ENCODE peak calls at places on chromosomes 12 and 14, in ten cellular contexts. One of them, this sample, is unnamed.

GRCh38 chr12:32611986-32612385 is 67.1 kb upstream of the DNM1L start:
- DNase-seq in OCI-LY7: no peak
- DNase-seq in left lobe of liver: no peak
- DNase-seq in stimulated activated CD8-positive, alpha-beta memory T cell treated with anti-CD3 and anti-CD28 coated beads, Interleukin-2, amount 100 ng/mL, for 48 hours: no peak
- DNase-seq in activated naive CD8-positive, alpha-beta T cell treated with anti-CD3 and anti-CD28 coated beads for 36 hours: no peak
- DNase-seq in AG20443: no peak
- DNase-seq in NCI-H774: no peak
- DNase-seq in effector CD8-positive, alpha-beta T cell: no peak
- DNase-seq in RPMI7951: no peak
- DNase-seq in H9: no peak
- DNase-seq in this sample: no peak

GRCh38 chr12:117090816-117091711 is 8.2 kb downstream of the TESC start:
- DNase-seq in effector CD8-positive, alpha-beta T cell: no peak
- DNase-seq in RPMI7951: no peak
- DNase-seq in activated naive CD8-positive, alpha-beta T cell treated with anti-CD3 and anti-CD28 coated beads for 36 hours: no peak
- DNase-seq in left lobe of liver: peak
- DNase-seq in H9: no peak
- DNase-seq in stimulated activated CD8-positive, alpha-beta memory T cell treated with anti-CD3 and anti-CD28 coated beads, Interleukin-2, amount 100 ng/mL, for 48 hours: no peak
- DNase-seq in OCI-LY7: no peak
- DNase-seq in AG20443: no peak
- DNase-seq in NCI-H774: no peak
- DNase-seq in this sample: no peak

GRCh38 chr12:89414851-89415250 is 62.5 kb upstream of the DUSP6 start:
- DNase-seq in activated naive CD8-positive, alpha-beta T cell treated with anti-CD3 and anti-CD28 coated beads for 36 hours: no peak
- DNase-seq in NCI-H774: no peak
- DNase-seq in effector CD8-positive, alpha-beta T cell: no peak
- DNase-seq in left lobe of liver: no peak
- DNase-seq in H9: no peak
- DNase-seq in AG20443: peak
- DNase-seq in stimulated activated CD8-positive, alpha-beta memory T cell treated with anti-CD3 and anti-CD28 coated beads, Interleukin-2, amount 100 ng/mL, for 48 hours: no peak
- DNase-seq in RPMI7951: no peak
- DNase-seq in OCI-LY7: no peak
- DNase-seq in this sample: no peak

GRCh38 chr12:70724444-70724843 is 87.2 kb upstream of the PTPRB start:
- DNase-seq in NCI-H774: no peak
- DNase-seq in left lobe of liver: no peak
- DNase-seq in effector CD8-positive, alpha-beta T cell: no peak
- DNase-seq in RPMI7951: peak
- DNase-seq in OCI-LY7: peak
- DNase-seq in stimulated activated CD8-positive, alpha-beta memory T cell treated with anti-CD3 and anti-CD28 coated beads, Interleukin-2, amount 100 ng/mL, for 48 hours: no peak
- DNase-seq in AG20443: no peak
- DNase-seq in activated naive CD8-positive, alpha-beta T cell treated with anti-CD3 and anti-CD28 coated beads for 36 hours: no peak
- DNase-seq in H9: peak
- DNase-seq in this sample: no peak

GRCh38 chr14:51653096-51653814 is 1.5 kb downstream of the FRMD6 start:
- DNase-seq in H9: no peak
- DNase-seq in effector CD8-positive, alpha-beta T cell: no peak
- DNase-seq in stimulated activated CD8-positive, alpha-beta memory T cell treated with anti-CD3 and anti-CD28 coated beads, Interleukin-2, amount 100 ng/mL, for 48 hours: no peak
- DNase-seq in left lobe of liver: no peak
- DNase-seq in OCI-LY7: peak
- DNase-seq in AG20443: peak
- DNase-seq in NCI-H774: no peak
- DNase-seq in RPMI7951: peak
- DNase-seq in activated naive CD8-positive, alpha-beta T cell treated with anti-CD3 and anti-CD28 coated beads for 36 hours: no peak
- DNase-seq in this sample: peak

GRCh38 chr14:34052658-34053014 is 101.8 kb upstream of the EGLN3 start:
- DNase-seq in stimulated activated CD8-positive, alpha-beta memory T cell treated with anti-CD3 and anti-CD28 coated beads, Interleukin-2, amount 100 ng/mL, for 48 hours: no peak
- DNase-seq in H9: peak
- DNase-seq in activated naive CD8-positive, alpha-beta T cell treated with anti-CD3 and anti-CD28 coated beads for 36 hours: no peak
- DNase-seq in effector CD8-positive, alpha-beta T cell: no peak
- DNase-seq in NCI-H774: no peak
- DNase-seq in AG20443: no peak
- DNase-seq in OCI-LY7: no peak
- DNase-seq in left lobe of liver: no peak
- DNase-seq in RPMI7951: peak
- DNase-seq in this sample: no peak

GRCh38 chr12:89231686-89232085 is 120.6 kb downstream of the DUSP6 start:
- DNase-seq in stimulated activated CD8-positive, alpha-beta memory T cell treated with anti-CD3 and anti-CD28 coated beads, Interleukin-2, amount 100 ng/mL, for 48 hours: no peak
- DNase-seq in activated naive CD8-positive, alpha-beta T cell treated with anti-CD3 and anti-CD28 coated beads for 36 hours: no peak
- DNase-seq in OCI-LY7: no peak
- DNase-seq in left lobe of liver: no peak
- DNase-seq in H9: no peak
- DNase-seq in effector CD8-positive, alpha-beta T cell: no peak
- DNase-seq in NCI-H774: no peak
- DNase-seq in RPMI7951: no peak
- DNase-seq in AG20443: no peak
- DNase-seq in this sample: no peak

GRCh38 chr12:94046626-94047410 is 101.6 kb upstream of the PLXNC1 start:
- DNase-seq in NCI-H774: no peak
- DNase-seq in OCI-LY7: no peak
- DNase-seq in stimulated activated CD8-positive, alpha-beta memory T cell treated with anti-CD3 and anti-CD28 coated beads, Interleukin-2, amount 100 ng/mL, for 48 hours: no peak
- DNase-seq in left lobe of liver: no peak
- DNase-seq in H9: no peak
- DNase-seq in activated naive CD8-positive, alpha-beta T cell treated with anti-CD3 and anti-CD28 coated beads for 36 hours: no peak
- DNase-seq in effector CD8-positive, alpha-beta T cell: no peak
- DNase-seq in AG20443: no peak
- DNase-seq in RPMI7951: no peak
- DNase-seq in this sample: no peak

GRCh38 chr12:51904951-51905471 is 2.3 kb upstream of the ACVRL1 start:
- DNase-seq in effector CD8-positive, alpha-beta T cell: no peak
- DNase-seq in activated naive CD8-positive, alpha-beta T cell treated with anti-CD3 and anti-CD28 coated beads for 36 hours: no peak
- DNase-seq in stimulated activated CD8-positive, alpha-beta memory T cell treated with anti-CD3 and anti-CD28 coated beads, Interleukin-2, amount 100 ng/mL, for 48 hours: no peak
- DNase-seq in H9: no peak
- DNase-seq in NCI-H774: no peak
- DNase-seq in OCI-LY7: no peak
- DNase-seq in AG20443: peak
- DNase-seq in RPMI7951: no peak
- DNase-seq in left lobe of liver: no peak
- DNase-seq in this sample: no peak

GRCh38 chr12:25811656-25812126 is 146.8 kb upstream of the RASSF8 start:
- DNase-seq in RPMI7951: peak
- DNase-seq in activated naive CD8-positive, alpha-beta T cell treated with anti-CD3 and anti-CD28 coated beads for 36 hours: no peak
- DNase-seq in effector CD8-positive, alpha-beta T cell: no peak
- DNase-seq in NCI-H774: no peak
- DNase-seq in stimulated activated CD8-positive, alpha-beta memory T cell treated with anti-CD3 and anti-CD28 coated beads, Interleukin-2, amount 100 ng/mL, for 48 hours: no peak
- DNase-seq in left lobe of liver: no peak
- DNase-seq in H9: no peak
- DNase-seq in OCI-LY7: no peak
- DNase-seq in AG20443: peak
- DNase-seq in this sample: peak

GRCh38 chr14:104103061-104104005 is 17.8 kb downstream of the ASPG start:
- DNase-seq in OCI-LY7: no peak
- DNase-seq in activated naive CD8-positive, alpha-beta T cell treated with anti-CD3 and anti-CD28 coated beads for 36 hours: peak
- DNase-seq in AG20443: no peak
- DNase-seq in effector CD8-positive, alpha-beta T cell: no peak
- DNase-seq in H9: peak
- DNase-seq in stimulated activated CD8-positive, alpha-beta memory T cell treated with anti-CD3 and anti-CD28 coated beads, Interleukin-2, amount 100 ng/mL, for 48 hours: no peak
- DNase-seq in RPMI7951: no peak
- DNase-seq in NCI-H774: no peak
- DNase-seq in left lobe of liver: peak
- DNase-seq in this sample: no peak

GRCh38 chr14:89720741-89721315 is 233.7 kb downstream of the EFCAB11 start:
- DNase-seq in H9: peak
- DNase-seq in OCI-LY7: peak
- DNase-seq in activated naive CD8-positive, alpha-beta T cell treated with anti-CD3 and anti-CD28 coated beads for 36 hours: peak
- DNase-seq in left lobe of liver: no peak
- DNase-seq in NCI-H774: no peak
- DNase-seq in RPMI7951: no peak
- DNase-seq in stimulated activated CD8-positive, alpha-beta memory T cell treated with anti-CD3 and anti-CD28 coated beads, Interleukin-2, amount 100 ng/mL, for 48 hours: peak
- DNase-seq in effector CD8-positive, alpha-beta T cell: peak
- DNase-seq in AG20443: no peak
- DNase-seq in this sample: peak

GRCh38 chr14:96176811-96177211 is 27.8 kb upstream of the BDKRB2 start:
- DNase-seq in left lobe of liver: no peak
- DNase-seq in OCI-LY7: no peak
- DNase-seq in H9: no peak
- DNase-seq in NCI-H774: no peak
- DNase-seq in stimulated activated CD8-positive, alpha-beta memory T cell treated with anti-CD3 and anti-CD28 coated beads, Interleukin-2, amount 100 ng/mL, for 48 hours: no peak
- DNase-seq in AG20443: peak
- DNase-seq in effector CD8-positive, alpha-beta T cell: no peak
- DNase-seq in RPMI7951: peak
- DNase-seq in activated naive CD8-positive, alpha-beta T cell treated with anti-CD3 and anti-CD28 coated beads for 36 hours: no peak
- DNase-seq in this sample: no peak

GRCh38 chr12:10189653-10190052 is 10.8 kb downstream of the TMEM52B start:
- DNase-seq in H9: no peak
- DNase-seq in RPMI7951: no peak
- DNase-seq in AG20443: peak
- DNase-seq in effector CD8-positive, alpha-beta T cell: no peak
- DNase-seq in stimulated activated CD8-positive, alpha-beta memory T cell treated with anti-CD3 and anti-CD28 coated beads, Interleukin-2, amount 100 ng/mL, for 48 hours: no peak
- DNase-seq in activated naive CD8-positive, alpha-beta T cell treated with anti-CD3 and anti-CD28 coated beads for 36 hours: no peak
- DNase-seq in NCI-H774: no peak
- DNase-seq in left lobe of liver: no peak
- DNase-seq in OCI-LY7: no peak
- DNase-seq in this sample: no peak

GRCh38 chr12:6074979-6075585 is 49.4 kb downstream of the VWF start:
- DNase-seq in RPMI7951: peak
- DNase-seq in effector CD8-positive, alpha-beta T cell: no peak
- DNase-seq in stimulated activated CD8-positive, alpha-beta memory T cell treated with anti-CD3 and anti-CD28 coated beads, Interleukin-2, amount 100 ng/mL, for 48 hours: peak
- DNase-seq in OCI-LY7: no peak
- DNase-seq in H9: peak
- DNase-seq in activated naive CD8-positive, alpha-beta T cell treated with anti-CD3 and anti-CD28 coated beads for 36 hours: peak
- DNase-seq in left lobe of liver: no peak
- DNase-seq in NCI-H774: no peak
- DNase-seq in AG20443: peak
- DNase-seq in this sample: peak

GRCh38 chr12:131827961-131828534 is at the start of gene MMP17:
- DNase-seq in left lobe of liver: no peak
- DNase-seq in H9: peak
- DNase-seq in AG20443: peak
- DNase-seq in RPMI7951: peak
- DNase-seq in effector CD8-positive, alpha-beta T cell: no peak
- DNase-seq in OCI-LY7: no peak
- DNase-seq in activated naive CD8-positive, alpha-beta T cell treated with anti-CD3 and anti-CD28 coated beads for 36 hours: peak
- DNase-seq in NCI-H774: no peak
- DNase-seq in stimulated activated CD8-positive, alpha-beta memory T cell treated with anti-CD3 and anti-CD28 coated beads, Interleukin-2, amount 100 ng/mL, for 48 hours: no peak
- DNase-seq in this sample: peak

GRCh38 chr12:112947314-112947713 is 9.0 kb downstream of the OAS3 start:
- DNase-seq in AG20443: no peak
- DNase-seq in left lobe of liver: no peak
- DNase-seq in stimulated activated CD8-positive, alpha-beta memory T cell treated with anti-CD3 and anti-CD28 coated beads, Interleukin-2, amount 100 ng/mL, for 48 hours: no peak
- DNase-seq in RPMI7951: no peak
- DNase-seq in H9: no peak
- DNase-seq in NCI-H774: no peak
- DNase-seq in OCI-LY7: no peak
- DNase-seq in activated naive CD8-positive, alpha-beta T cell treated with anti-CD3 and anti-CD28 coated beads for 36 hours: no peak
- DNase-seq in effector CD8-positive, alpha-beta T cell: no peak
- DNase-seq in this sample: no peak

GRCh38 chr14:75175677-75176141 is 703 bp downstream of the TMED10 start:
- DNase-seq in stimulated activated CD8-positive, alpha-beta memory T cell treated with anti-CD3 and anti-CD28 coated beads, Interleukin-2, amount 100 ng/mL, for 48 hours: no peak
- DNase-seq in H9: no peak
- DNase-seq in left lobe of liver: no peak
- DNase-seq in activated naive CD8-positive, alpha-beta T cell treated with anti-CD3 and anti-CD28 coated beads for 36 hours: no peak
- DNase-seq in NCI-H774: no peak
- DNase-seq in effector CD8-positive, alpha-beta T cell: no peak
- DNase-seq in AG20443: no peak
- DNase-seq in RPMI7951: no peak
- DNase-seq in OCI-LY7: no peak
- DNase-seq in this sample: no peak

GRCh38 chr12:77058740-77059139 is 6.6 kb downstream of the E2F7 start:
- DNase-seq in left lobe of liver: no peak
- DNase-seq in stimulated activated CD8-positive, alpha-beta memory T cell treated with anti-CD3 and anti-CD28 coated beads, Interleukin-2, amount 100 ng/mL, for 48 hours: no peak
- DNase-seq in NCI-H774: no peak
- DNase-seq in AG20443: no peak
- DNase-seq in effector CD8-positive, alpha-beta T cell: no peak
- DNase-seq in OCI-LY7: no peak
- DNase-seq in H9: no peak
- DNase-seq in RPMI7951: peak
- DNase-seq in activated naive CD8-positive, alpha-beta T cell treated with anti-CD3 and anti-CD28 coated beads for 36 hours: no peak
- DNase-seq in this sample: no peak

GRCh38 chr14:24928501-24928900 is 121.4 kb downstream of the STXBP6 start:
- DNase-seq in H9: no peak
- DNase-seq in AG20443: no peak
- DNase-seq in activated naive CD8-positive, alpha-beta T cell treated with anti-CD3 and anti-CD28 coated beads for 36 hours: no peak
- DNase-seq in NCI-H774: no peak
- DNase-seq in RPMI7951: no peak
- DNase-seq in effector CD8-positive, alpha-beta T cell: no peak
- DNase-seq in stimulated activated CD8-positive, alpha-beta memory T cell treated with anti-CD3 and anti-CD28 coated beads, Interleukin-2, amount 100 ng/mL, for 48 hours: no peak
- DNase-seq in left lobe of liver: no peak
- DNase-seq in OCI-LY7: no peak
- DNase-seq in this sample: no peak

GRCh38 chr14:102140027-102140749 is 491 bp downstream of the WDR20 start:
- DNase-seq in NCI-H774: no peak
- DNase-seq in activated naive CD8-positive, alpha-beta T cell treated with anti-CD3 and anti-CD28 coated beads for 36 hours: peak
- DNase-seq in stimulated activated CD8-positive, alpha-beta memory T cell treated with anti-CD3 and anti-CD28 coated beads, Interleukin-2, amount 100 ng/mL, for 48 hours: peak
- DNase-seq in left lobe of liver: peak
- DNase-seq in AG20443: peak
- DNase-seq in RPMI7951: peak
- DNase-seq in OCI-LY7: peak
- DNase-seq in effector CD8-positive, alpha-beta T cell: peak
- DNase-seq in H9: peak
- DNase-seq in this sample: peak

GRCh38 chr12:69102856-69103255 is 136.5 kb upstream of the CPSF6 start:
- DNase-seq in OCI-LY7: peak
- DNase-seq in stimulated activated CD8-positive, alpha-beta memory T cell treated with anti-CD3 and anti-CD28 coated beads, Interleukin-2, amount 100 ng/mL, for 48 hours: no peak
- DNase-seq in left lobe of liver: no peak
- DNase-seq in NCI-H774: no peak
- DNase-seq in H9: no peak
- DNase-seq in RPMI7951: no peak
- DNase-seq in effector CD8-positive, alpha-beta T cell: no peak
- DNase-seq in AG20443: no peak
- DNase-seq in activated naive CD8-positive, alpha-beta T cell treated with anti-CD3 and anti-CD28 coated beads for 36 hours: no peak
- DNase-seq in this sample: no peak

GRCh38 chr14:44962573-44963528 is 861 bp downstream of the TOGARAM1 start:
- DNase-seq in H9: no peak
- DNase-seq in RPMI7951: peak
- DNase-seq in OCI-LY7: peak
- DNase-seq in effector CD8-positive, alpha-beta T cell: peak
- DNase-seq in NCI-H774: no peak
- DNase-seq in AG20443: peak
- DNase-seq in left lobe of liver: peak
- DNase-seq in activated naive CD8-positive, alpha-beta T cell treated with anti-CD3 and anti-CD28 coated beads for 36 hours: no peak
- DNase-seq in stimulated activated CD8-positive, alpha-beta memory T cell treated with anti-CD3 and anti-CD28 coated beads, Interleukin-2, amount 100 ng/mL, for 48 hours: peak
- DNase-seq in this sample: no peak

GRCh38 chr14:30861200-30861599 is 13.2 kb upstream of the COCH start:
- DNase-seq in OCI-LY7: no peak
- DNase-seq in effector CD8-positive, alpha-beta T cell: no peak
- DNase-seq in H9: no peak
- DNase-seq in stimulated activated CD8-positive, alpha-beta memory T cell treated with anti-CD3 and anti-CD28 coated beads, Interleukin-2, amount 100 ng/mL, for 48 hours: no peak
- DNase-seq in RPMI7951: no peak
- DNase-seq in left lobe of liver: no peak
- DNase-seq in AG20443: no peak
- DNase-seq in NCI-H774: no peak
- DNase-seq in activated naive CD8-positive, alpha-beta T cell treated with anti-CD3 and anti-CD28 coated beads for 36 hours: no peak
- DNase-seq in this sample: no peak

GRCh38 chr12:29799591-29799990 is 15.8 kb upstream of the TMTC1 start:
- DNase-seq in effector CD8-positive, alpha-beta T cell: no peak
- DNase-seq in RPMI7951: no peak
- DNase-seq in activated naive CD8-positive, alpha-beta T cell treated with anti-CD3 and anti-CD28 coated beads for 36 hours: no peak
- DNase-seq in AG20443: no peak
- DNase-seq in H9: no peak
- DNase-seq in NCI-H774: no peak
- DNase-seq in OCI-LY7: no peak
- DNase-seq in stimulated activated CD8-positive, alpha-beta memory T cell treated with anti-CD3 and anti-CD28 coated beads, Interleukin-2, amount 100 ng/mL, for 48 hours: no peak
- DNase-seq in left lobe of liver: no peak
- DNase-seq in this sample: no peak

GRCh38 chr14:90062852-90063539 is 1.2 kb downstream of the KCNK13 start:
- DNase-seq in AG20443: no peak
- DNase-seq in left lobe of liver: no peak
- DNase-seq in stimulated activated CD8-positive, alpha-beta memory T cell treated with anti-CD3 and anti-CD28 coated beads, Interleukin-2, amount 100 ng/mL, for 48 hours: no peak
- DNase-seq in RPMI7951: no peak
- DNase-seq in effector CD8-positive, alpha-beta T cell: no peak
- DNase-seq in OCI-LY7: no peak
- DNase-seq in activated naive CD8-positive, alpha-beta T cell treated with anti-CD3 and anti-CD28 coated beads for 36 hours: no peak
- DNase-seq in H9: no peak
- DNase-seq in NCI-H774: no peak
- DNase-seq in this sample: no peak

GRCh38 chr12:108567974-108568652 is 5.7 kb downstream of the ISCU start:
- DNase-seq in stimulated activated CD8-positive, alpha-beta memory T cell treated with anti-CD3 and anti-CD28 coated beads, Interleukin-2, amount 100 ng/mL, for 48 hours: no peak
- DNase-seq in effector CD8-positive, alpha-beta T cell: no peak
- DNase-seq in activated naive CD8-positive, alpha-beta T cell treated with anti-CD3 and anti-CD28 coated beads for 36 hours: no peak
- DNase-seq in left lobe of liver: no peak
- DNase-seq in AG20443: no peak
- DNase-seq in NCI-H774: no peak
- DNase-seq in H9: no peak
- DNase-seq in OCI-LY7: peak
- DNase-seq in RPMI7951: no peak
- DNase-seq in this sample: no peak

GRCh38 chr14:61701946-61702345 is 6.6 kb downstream of the HIF1A start:
- DNase-seq in stimulated activated CD8-positive, alpha-beta memory T cell treated with anti-CD3 and anti-CD28 coated beads, Interleukin-2, amount 100 ng/mL, for 48 hours: no peak
- DNase-seq in AG20443: no peak
- DNase-seq in activated naive CD8-positive, alpha-beta T cell treated with anti-CD3 and anti-CD28 coated beads for 36 hours: no peak
- DNase-seq in OCI-LY7: no peak
- DNase-seq in H9: no peak
- DNase-seq in NCI-H774: no peak
- DNase-seq in RPMI7951: no peak
- DNase-seq in left lobe of liver: no peak
- DNase-seq in effector CD8-positive, alpha-beta T cell: no peak
- DNase-seq in this sample: peak

This sample was measured in activated CD8-positive, alpha-beta T cell treated with anti-CD3 and anti-CD28 coated beads for 36 hours.